ENCODE peak calls at places on chromosomes 4 and X, in ten cellular contexts. H, W, K, R, U, Y, A, O, Q and I are unnamed samples.

GRCh38 chrX:118548831-118549230 is 53.2 kb downstream of the DOCK11 start:
- DNase-seq in H (no peak), W (no peak), K (no peak), R (no peak), U (no peak), Y (no peak), A (no peak), O (no peak), Q (no peak), I (no peak)

GRCh38 chrX:108167211-108167872 is 75.8 kb downstream of the ATG4A start:
- DNase-seq in H (peak), W (no peak), K (no peak), R (no peak), U (no peak), Y (no peak), A (no peak), O (peak), Q (no peak), I (no peak)

GRCh38 chr4:52253025-52253424 is 201.9 kb downstream of the SPATA18 start:
- DNase-seq in H (no peak), W (no peak), K (no peak), R (no peak), U (no peak), Y (no peak), A (no peak), O (no peak), Q (no peak), I (no peak)

GRCh38 chr4:17063870-17064269 is 165.4 kb upstream of the LDB2 start:
- DNase-seq in H (peak), W (peak), K (no peak), R (no peak), U (no peak), Y (no peak), A (no peak), O (no peak), Q (no peak), I (no peak)

GRCh38 chr4:3045500-3045850 is 28.9 kb downstream of the HTT-AS start:
- DNase-seq in H (peak), W (no peak), K (peak), R (peak), U (peak), Y (no peak), A (no peak), O (no peak), Q (peak), I (peak)

GRCh38 chrX:53074987-53075386 is 7.2 kb upstream of the TSPYL2 start:
- DNase-seq in H (no peak), W (no peak), K (no peak), R (no peak), U (peak), Y (no peak), A (no peak), O (no peak), Q (no peak), I (no peak)

GRCh38 chrX:132876509-132876837 is 82.0 kb downstream of the HS6ST2 start:
- DNase-seq in H (peak), W (no peak), K (no peak), R (no peak), U (no peak), Y (peak), A (peak), O (no peak), Q (no peak), I (no peak)

GRCh38 chr4:3676907-3677495 is 89.2 kb upstream of the ADRA2C start:
- DNase-seq in H (no peak), W (no peak), K (no peak), R (peak), U (no peak), Y (peak), A (no peak), O (no peak), Q (no peak), I (peak)

GRCh38 chr4:44791842-44792241 is 65.5 kb upstream of the GNPDA2 start:
- DNase-seq in H (no peak), W (no peak), K (no peak), R (no peak), U (no peak), Y (no peak), A (no peak), O (no peak), Q (no peak), I (no peak)

GRCh38 chr4:55030606-55031005 is 94.8 kb downstream of the KDR start:
- DNase-seq in H (no peak), W (no peak), K (peak), R (no peak), U (no peak), Y (no peak), A (no peak), O (no peak), Q (no peak), I (no peak)

GRCh38 chr4:53914313-53915016 is 149.9 kb downstream of the CHIC2 start:
- DNase-seq in H (peak), W (peak), K (no peak), R (no peak), U (peak), Y (no peak), A (no peak), O (peak), Q (no peak), I (no peak)

GRCh38 chrX:103063191-103063845 is 653 bp downstream of the BEX1 start:
- DNase-seq in H (peak), W (no peak), K (no peak), R (no peak), U (no peak), Y (no peak), A (peak), O (no peak), Q (no peak), I (peak)

GRCh38 chrX:11407331-11408110 is 114.3 kb downstream of the AMELX start:
- DNase-seq in H (peak), W (no peak), K (no peak), R (no peak), U (no peak), Y (no peak), A (no peak), O (no peak), Q (no peak), I (no peak)

GRCh38 chr4:114252499-114252898 is 273.1 kb upstream of the ARSJ start:
- DNase-seq in H (no peak), W (no peak), K (no peak), R (no peak), U (no peak), Y (no peak), A (no peak), O (no peak), Q (no peak), I (no peak)

GRCh38 chr4:127143460-127144190 is 489.1 kb upstream of the INTU start:
- DNase-seq in H (peak), W (no peak), K (no peak), R (no peak), U (no peak), Y (no peak), A (no peak), O (peak), Q (no peak), I (no peak)

GRCh38 chr4:131644619-131645018 is 1504.5 kb upstream of the PCDH10 start:
- DNase-seq in H (no peak), W (no peak), K (no peak), R (no peak), U (no peak), Y (no peak), A (peak), O (peak), Q (no peak), I (no peak)

GRCh38 chr4:38411092-38411491 is 252.9 kb upstream of the KLF3 start:
- DNase-seq in H (peak), W (no peak), K (peak), R (no peak), U (no peak), Y (no peak), A (no peak), O (no peak), Q (no peak), I (no peak)

GRCh38 chr4:109548655-109549054 is 11.4 kb upstream of the MCUB start:
- DNase-seq in H (peak), W (peak), K (no peak), R (no peak), U (peak), Y (no peak), A (no peak), O (no peak), Q (no peak), I (no peak)

GRCh38 chr4:109552240-109552639 is 7.8 kb upstream of the MCUB start:
- DNase-seq in H (no peak), W (no peak), K (no peak), R (no peak), U (no peak), Y (no peak), A (no peak), O (no peak), Q (no peak), I (no peak)

GRCh38 chr4:109553130-109553529 is 6.9 kb upstream of the MCUB start:
- DNase-seq in H (no peak), W (no peak), K (no peak), R (no peak), U (no peak), Y (no peak), A (no peak), O (no peak), Q (no peak), I (no peak)

GRCh38 chr4:109547394-109547793 is 12.7 kb upstream of the MCUB start:
- DNase-seq in H (no peak), W (no peak), K (no peak), R (no peak), U (no peak), Y (no peak), A (no peak), O (no peak), Q (no peak), I (no peak)
- H3K4me3 ChIP-seq in H (no peak), W (no peak), K (no peak), R (no peak), U (no peak), Y (no peak), A (no peak), O (no peak), Q (no peak), I (no peak)

DNA sequence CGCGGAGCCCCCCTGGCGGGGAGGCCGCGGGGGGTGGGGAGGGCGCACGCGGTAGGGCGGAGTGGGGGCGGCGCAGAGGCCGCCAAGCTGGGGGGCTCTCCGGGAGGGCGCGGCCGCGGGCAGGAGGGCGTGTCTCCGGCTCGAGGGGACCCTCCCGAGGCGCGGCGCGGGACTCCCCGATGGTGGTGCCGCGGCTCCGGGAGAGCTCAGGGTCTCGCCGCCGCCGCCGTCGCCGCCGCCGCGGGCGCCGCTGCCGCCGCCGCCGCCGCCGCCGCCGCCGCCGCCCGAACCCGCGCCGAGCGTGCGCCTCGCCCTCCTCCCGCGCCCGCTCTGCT is at the start of gene PTCHD1:
- DNase-seq in H (no peak), W (no peak), K (no peak), R (no peak), U (no peak), Y (no peak), A (no peak), O (no peak), Q (no peak), I (no peak)
- H3K27ac ChIP-seq in H (no peak), W (no peak), K (no peak), R (no peak), U (no peak), Y (peak), A (no peak), O (no peak), Q (no peak), I (no peak)

DNA sequence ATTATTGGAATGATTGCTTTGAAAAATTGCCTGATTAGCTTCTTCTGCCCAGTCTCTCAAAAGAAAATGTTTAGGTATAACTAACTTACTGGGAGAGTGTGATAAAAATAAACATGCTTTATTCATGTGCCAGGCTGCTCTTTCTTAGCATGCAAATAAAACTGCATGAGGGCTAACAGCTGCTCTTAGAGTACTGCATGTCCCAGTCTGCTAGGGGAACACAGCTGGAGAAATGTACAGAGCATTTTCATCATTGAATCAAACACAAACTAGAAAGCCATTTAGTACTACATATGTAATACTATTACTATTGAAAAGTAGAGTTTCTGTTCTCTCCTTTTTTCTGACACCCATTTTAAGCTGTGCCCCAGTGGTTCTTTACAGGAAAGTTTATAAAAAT is 726.0 kb downstream of the GRID2 start:
- DNase-seq in H (no peak), W (no peak), K (no peak), R (no peak), U (no peak), Y (no peak), A (no peak), O (no peak), Q (no peak), I (no peak)
- H3K4me3 ChIP-seq in H (no peak), W (no peak), K (no peak), R (no peak), U (no peak), Y (no peak), A (no peak), O (no peak), Q (no peak), I (no peak)

GRCh38 chr4:99855677-99856076 is 38.5 kb downstream of the LAMTOR3 start:
- DNase-seq in H (no peak), W (no peak), K (peak), R (no peak), U (peak), Y (no peak), A (no peak), O (no peak), Q (no peak), I (no peak)

GRCh38 chr4:99856166-99856565 is 38.1 kb downstream of the LAMTOR3 start:
- DNase-seq in H (peak), W (no peak), K (peak), R (no peak), U (peak), Y (no peak), A (no peak), O (no peak), Q (no peak), I (no peak)

GRCh38 chr4:99853190-99853589 is 36.6 kb downstream of the DAPP1 start:
- DNase-seq in H (no peak), W (no peak), K (no peak), R (no peak), U (no peak), Y (no peak), A (no peak), O (no peak), Q (no peak), I (no peak)

GRCh38 chr4:99852199-99852718 is 35.6 kb downstream of the DAPP1 start:
- DNase-seq in H (no peak), W (no peak), K (no peak), R (no peak), U (no peak), Y (no peak), A (no peak), O (no peak), Q (no peak), I (no peak)

GRCh38 chr4:99853993-99854392 is 37.4 kb downstream of the DAPP1 start:
- DNase-seq in H (no peak), W (no peak), K (no peak), R (no peak), U (no peak), Y (no peak), A (no peak), O (no peak), Q (no peak), I (no peak)
- H3K27ac ChIP-seq in H (no peak), W (no peak), K (no peak), R (no peak), U (no peak), Y (no peak), A (no peak), O (no peak), Q (no peak), I (no peak)

GRCh38 chr4:48017108-48017527 is 546 bp downstream of the NIPAL1 start:
- DNase-seq in H (peak), W (peak), K (peak), R (peak), U (no peak), Y (peak), A (peak), O (peak), Q (peak), I (no peak)

GRCh38 chr4:48016141-48017107 is at the start of the genes CNGA1 and NIPAL1:
- DNase-seq in H (peak), W (peak), K (peak), R (peak), U (peak), Y (peak), A (peak), O (peak), Q (peak), I (no peak)

GRCh38 chr4:48018112-48018511 is 1.5 kb downstream of the NIPAL1 start:
- DNase-seq in H (no peak), W (no peak), K (peak), R (no peak), U (no peak), Y (no peak), A (no peak), O (no peak), Q (no peak), I (no peak)

GRCh38 chr4:48015216-48015615 is 1.3 kb downstream of the CNGA1 start:
- DNase-seq in H (no peak), W (no peak), K (peak), R (no peak), U (no peak), Y (no peak), A (no peak), O (no peak), Q (no peak), I (no peak)

DNA sequence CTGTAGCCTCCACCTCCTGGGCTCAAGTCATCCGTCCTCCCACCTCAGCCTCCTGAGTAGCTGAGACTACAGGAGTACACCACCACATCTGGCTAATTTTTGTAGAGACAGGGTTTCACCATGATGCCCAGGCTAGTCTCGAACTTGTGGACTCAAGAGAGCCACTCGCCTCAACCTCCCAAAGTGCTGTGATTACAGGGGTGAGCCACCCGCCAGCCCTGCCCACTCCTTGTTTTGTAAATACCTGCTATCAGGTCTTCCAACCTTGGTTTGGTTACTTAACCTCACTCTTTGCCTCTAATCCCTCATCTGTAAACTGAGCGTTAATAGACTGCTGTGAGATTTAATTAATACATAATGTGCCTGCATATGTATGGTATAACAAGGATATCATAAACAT is 803 bp downstream of the CNGA1 start:
- DNase-seq in H (no peak), W (no peak), K (no peak), R (no peak), U (no peak), Y (no peak), A (no peak), O (no peak), Q (no peak), I (no peak)
- H3K4me3 ChIP-seq in H (peak), W (no peak), K (peak), R (peak), U (peak), Y (no peak), A (peak), O (peak), Q (peak), I (no peak)

GRCh38 chr4:9916346-9916745 is 105.0 kb downstream of the SLC2A9 start:
- DNase-seq in H (no peak), W (no peak), K (no peak), R (no peak), U (no peak), Y (no peak), A (no peak), O (no peak), Q (no peak), I (no peak)

GRCh38 chr4:9919047-9919446 is 102.2 kb downstream of the SLC2A9 start:
- DNase-seq in H (no peak), W (no peak), K (no peak), R (no peak), U (no peak), Y (no peak), A (no peak), O (no peak), Q (no peak), I (no peak)

GRCh38 chr4:9918475-9918874 is 102.8 kb downstream of the SLC2A9 start:
- DNase-seq in H (no peak), W (no peak), K (no peak), R (no peak), U (no peak), Y (no peak), A (no peak), O (no peak), Q (no peak), I (no peak)

GRCh38 chr4:9913846-9914245 is 107.5 kb downstream of the SLC2A9 start:
- DNase-seq in H (no peak), W (no peak), K (no peak), R (no peak), U (no peak), Y (no peak), A (no peak), O (no peak), Q (no peak), I (no peak)

GRCh38 chr4:9916937-9917336 is 104.4 kb downstream of the SLC2A9 start:
- DNase-seq in H (no peak), W (no peak), K (no peak), R (no peak), U (no peak), Y (no peak), A (no peak), O (no peak), Q (no peak), I (no peak)
- H3K27ac ChIP-seq in H (no peak), W (no peak), K (no peak), R (no peak), U (no peak), Y (no peak), A (no peak), O (no peak), Q (no peak), I (no peak)

GRCh38 chr4:42710329-42710728 is 53.4 kb upstream of the ATP8A1 start:
- DNase-seq in H (no peak), W (no peak), K (no peak), R (no peak), U (no peak), Y (no peak), A (no peak), O (no peak), Q (no peak), I (no peak)
- H3K4me3 ChIP-seq in H (no peak), W (no peak), K (no peak), R (no peak), U (no peak), Y (no peak), A (no peak), O (no peak), Q (no peak), I (no peak)

GRCh38 chr4:73730854-73731253 is 9.5 kb upstream of the CXCL8 start:
- DNase-seq in H (no peak), W (no peak), K (no peak), R (no peak), U (no peak), Y (no peak), A (no peak), O (no peak), Q (no peak), I (no peak)
- H3K27ac ChIP-seq in H (no peak), W (peak), K (no peak), R (no peak), U (no peak), Y (no peak), A (no peak), O (no peak), Q (no peak), I (no peak)